ENCODE peak calls at places on chromosome 5, in four cellular contexts. K is IMR-90, Q is choroid plexus epithelial cell, E is BJ. H is an unnamed sample.

GRCh38 chr5:21159526-21160059 is 1171.6 kb upstream of the CDH18 start:
- DNase-seq in K (no peak), Q (no peak), E (no peak), H (no peak)

GRCh38 chr5:161007879-161008278 is 155.9 kb upstream of the ATP10B start:
- DNase-seq in Q (no peak), K (no peak), E (no peak), H (no peak)

GRCh38 chr5:81601912-81602311 is 149.0 kb downstream of the SSBP2 start:
- DNase-seq in E (no peak), K (peak; percentile 36), Q (peak; percentile 47), H (no peak)

GRCh38 chr5:68661237-68661636 is 432.6 kb upstream of the SLC30A5 start:
- DNase-seq in K (peak; percentile 22), Q (peak; percentile 41), E (no peak), H (no peak)

GRCh38 chr5:75601996-75602395 is 9.3 kb upstream of the ANKDD1B start:
- DNase-seq in K (peak; percentile 97), E (peak; percentile 41), Q (peak; percentile 74), H (no peak)

GRCh38 chr5:150548123-150548522 is 40.2 kb downstream of the NDST1 start:
- DNase-seq in E (no peak), K (no peak), Q (no peak), H (no peak)

GRCh38 chr5:173512637-173513435 is 103.6 kb downstream of the BOD1 start:
- DNase-seq in K (no peak), E (no peak), Q (peak; percentile 15), H (no peak)

GRCh38 chr5:68253612-68254341 is 38.2 kb downstream of the PIK3R1 start:
- DNase-seq in K (no peak), Q (no peak), E (no peak), H (no peak)

GRCh38 chr5:6745706-6746217 is 32.5 kb downstream of the TENT4A start:
- DNase-seq in Q (peak; percentile 86), K (peak; percentile 79), E (no peak), H (no peak)

GRCh38 chr5:179301796-179302195 is 43.5 kb downstream of the ADAMTS2 start:
- DNase-seq in Q (no peak), E (no peak), K (no peak), H (no peak)

GRCh38 chr5:170537451-170538095 is 33.8 kb downstream of the KCNIP1 start:
- DNase-seq in E (no peak), Q (no peak), K (no peak), H (no peak)

GRCh38 chr5:40627708-40628107 is 52.0 kb upstream of the PTGER4 start:
- DNase-seq in K (peak; percentile 35), E (no peak), Q (no peak), H (peak; percentile 21)

GRCh38 chr5:112371054-112371453 is 48.0 kb downstream of the EPB41L4A start:
- DNase-seq in Q (no peak), E (no peak), K (no peak), H (no peak)

GRCh38 chr5:17248999-17249634 is 31.7 kb downstream of the BASP1 start:
- DNase-seq in E (peak; percentile 95), K (peak; percentile 99), Q (peak; percentile 99), H (peak; percentile 95)

GRCh38 chr5:150391064-150391834 is 21.5 kb downstream of the CD74 start:
- DNase-seq in E (no peak), Q (no peak), K (no peak), H (no peak)

GRCh38 chr5:96652769-96653455 is 9.3 kb upstream of the CAST start:
- DNase-seq in K (peak; percentile 30), E (no peak), Q (no peak), H (no peak)

GRCh38 chr5:163938595-163938994 is 433.2 kb downstream of the MAT2B start:
- DNase-seq in Q (peak; percentile 52), K (peak; percentile 36), E (no peak), H (no peak)

GRCh38 chr5:68406767-68407232 is 191.2 kb downstream of the PIK3R1 start:
- DNase-seq in E (no peak), Q (no peak), K (no peak), H (no peak)

GRCh38 chr5:51495672-51496071 is 112.4 kb downstream of the ISL1 start:
- DNase-seq in Q (peak; percentile 5), K (peak; percentile 6), E (peak; percentile 72), H (no peak)

GRCh38 chr5:150411245-150411979 is 1.3 kb downstream of the CD74 start:
- DNase-seq in K (peak; percentile 16), Q (peak; percentile 61), E (no peak), H (no peak)

DNA sequence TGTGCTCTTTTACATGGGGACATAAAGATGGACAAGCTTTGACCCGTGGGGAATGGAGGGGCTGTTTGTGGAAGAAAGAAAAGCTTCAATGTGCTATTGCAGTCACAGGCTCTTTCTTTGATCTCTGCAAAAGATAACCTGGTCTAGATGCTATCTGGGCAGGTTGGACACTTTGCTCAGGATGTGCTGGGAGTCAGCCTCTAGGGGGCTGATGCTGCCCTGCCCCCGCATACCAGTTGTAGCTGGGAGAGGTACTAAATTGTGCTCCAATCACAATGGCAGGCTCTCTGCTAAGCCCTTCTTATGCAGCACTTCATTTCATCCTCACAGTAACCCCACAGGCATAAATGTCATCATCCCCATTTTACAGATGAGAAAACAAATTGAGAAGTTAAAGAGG is 67.2 kb downstream of the PSD2 start:
- DNase-seq in K (no peak), E (no peak), Q (no peak), H (no peak)
- TF ChIP-seq CTCF in K (no peak), E (no peak), Q (peak; percentile 33), H (peak; percentile 8)

GRCh38 chr5:13985736-13986418 is 41.4 kb upstream of the DNAH5 start:
- DNase-seq in K (peak; percentile 92), E (peak; percentile 53), Q (peak; percentile 95), H (peak; percentile 31)
- H3K4me3 ChIP-seq in K (peak overlapping the region; percentile 9), E (no peak overlapping the region), Q (no peak overlapping the region), H (no peak overlapping the region)

DNA sequence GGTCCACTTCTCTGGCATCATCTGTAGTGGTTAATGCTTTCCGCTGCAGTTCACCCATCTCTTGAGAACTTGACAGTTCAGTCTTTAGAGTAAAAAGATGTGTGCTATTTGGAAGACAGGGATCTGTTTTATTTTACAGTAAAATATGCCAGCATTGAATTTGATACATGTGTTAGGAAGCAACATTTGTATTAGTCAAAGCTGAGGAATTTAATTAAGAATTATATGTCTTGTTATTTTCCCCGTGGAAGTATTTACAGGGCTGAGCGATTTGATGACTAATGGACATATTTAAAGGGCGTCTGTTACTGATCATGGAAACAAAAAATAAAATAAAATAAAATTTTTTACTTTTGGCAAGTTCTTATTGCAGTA is 101.3 kb downstream of the PAM start:
- DNase-seq in Q (peak; percentile 55), K (peak; percentile 69), E (peak; percentile 82), H (peak; percentile 56)
- TF ChIP-seq CTCF in Q (no peak), K (no peak), E (no peak), H (no peak)

GRCh38 chr5:128085413-128085812 is 1.8 kb downstream of the SLC12A2 start:
- DNase-seq in K (no peak), Q (no peak), E (no peak), H (no peak)
- H3K4me3 ChIP-seq in K (no peak overlapping the region), Q (peak overlapping the region; percentile 85), E (peak overlapping the region; percentile 72), H (peak overlapping the region; percentile 83)

GRCh38 chr5:34658023-34658422 is 1.9 kb downstream of the RAI14 start:
- DNase-seq in K (peak; percentile 66), E (no peak), Q (peak; percentile 64), H (no peak)
- TF ChIP-seq CTCF in K (peak; percentile 38), E (peak; percentile 30), Q (peak; percentile 35), H (no peak)

GRCh38 chr5:53464722-53465121 is 15.7 kb upstream of the FST start:
- DNase-seq in Q (peak; percentile 40), K (no peak), E (no peak), H (no peak)
- H3K4me3 ChIP-seq in Q (no peak overlapping the region), K (no peak overlapping the region), E (no peak overlapping the region), H (no peak overlapping the region)

DNA sequence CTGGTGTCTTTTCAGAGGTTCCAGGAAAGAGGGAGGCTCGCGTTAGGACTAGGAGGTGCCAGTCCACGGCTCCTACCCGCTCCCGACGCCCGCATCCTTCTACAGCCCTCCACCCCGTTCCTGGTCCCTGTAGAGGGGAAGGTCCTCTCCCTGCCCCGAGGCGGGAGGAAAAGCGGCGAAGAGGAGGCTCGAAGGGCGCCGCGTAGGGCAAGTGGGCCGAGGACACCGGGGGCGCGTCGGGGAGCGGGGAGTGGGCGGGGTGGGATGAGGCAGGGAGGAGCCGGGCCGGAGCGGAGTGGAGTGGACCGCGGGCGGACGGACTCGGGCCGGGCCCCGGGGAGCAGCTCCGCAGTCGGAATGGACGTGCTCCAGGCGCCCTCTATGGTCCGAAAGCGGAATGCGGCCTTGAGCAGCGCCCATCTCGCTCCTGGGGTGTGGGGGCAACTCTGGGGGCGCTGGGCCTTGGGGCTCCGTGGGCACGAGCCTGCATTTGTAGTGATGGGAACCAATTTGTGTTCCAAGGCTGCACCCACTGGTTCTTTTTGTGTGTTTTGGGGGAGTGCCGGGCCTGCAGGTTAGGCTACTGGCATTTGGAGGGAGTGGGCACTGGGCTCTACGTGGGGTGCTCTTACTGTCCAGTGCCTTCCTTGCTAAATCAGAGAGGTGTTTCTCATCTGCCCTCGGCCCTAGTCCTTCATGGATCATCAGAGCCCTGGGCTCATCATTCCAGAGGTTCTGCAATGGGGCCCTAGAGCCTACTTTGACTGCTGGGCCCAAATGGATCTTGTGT is 7.3 kb downstream of the IRX1 start:
- DNase-seq in Q (peak; percentile 7), E (no peak), K (no peak), H (no peak)
- TF ChIP-seq CTCF in Q (peak; percentile 40), E (peak; percentile 36), K (peak; percentile 25), H (peak; percentile 90)

GRCh38 chr5:83417884-83418283 is 53.7 kb upstream of the VCAN start:
- DNase-seq in K (no peak), Q (no peak), E (no peak), H (no peak)
- H3K4me3 ChIP-seq in K (no peak overlapping the region), Q (no peak overlapping the region), E (no peak overlapping the region), H (no peak overlapping the region)

GRCh38 chr5:140075371-140075770 is 32.3 kb upstream of the NRG2 start:
- DNase-seq in E (peak; percentile 4), K (peak; percentile 23), Q (peak; percentile 39), H (no peak)
- TF ChIP-seq CTCF in E (no peak), K (peak; percentile 45), Q (no peak), H (no peak)

H was measured in AG04449.